ENCODE peak calls at places on chromosome 11, in four cellular contexts. J is AG10803; L is OCI-LY7; V is CD8-positive, alpha-beta T cell. O is an unnamed sample.

GRCh38 chr11:10450451-10451398 is 4.3 kb upstream of the AMPD3 start:
- DNase-seq in J (peak), L (no peak), V (peak), O (peak)

GRCh38 chr11:125170001-125170405 is 5.5 kb downstream of the PKNOX2 start:
- DNase-seq in J (no peak), L (no peak), V (no peak), O (no peak)

GRCh38 chr11:2801711-2802388 is 83.7 kb downstream of the CDKN1C start:
- DNase-seq in J (no peak), L (no peak), V (no peak), O (peak)

GRCh38 chr11:92123540-92123939 is 101.1 kb upstream of the FAT3 start:
- DNase-seq in J (peak), L (no peak), V (no peak), O (no peak)

GRCh38 chr11:76419896-76420295 is 24.9 kb upstream of the EMSY start:
- DNase-seq in J (no peak), L (peak), V (no peak), O (no peak)

GRCh38 chr11:27934830-27935145 is 173.2 kb downstream of the KIF18A start:
- DNase-seq in J (peak), L (no peak), V (no peak), O (no peak)

GRCh38 chr11:65896009-65896999 is 3.9 kb downstream of the FOSL1 start:
- DNase-seq in J (no peak), L (no peak), V (no peak), O (no peak)

GRCh38 chr11:9143726-9144125 is 52.3 kb upstream of the SCUBE2 start:
- DNase-seq in J (peak), L (no peak), V (no peak), O (no peak)

GRCh38 chr11:134170909-134171281 is 52.9 kb downstream of the NCAPD3 start:
- DNase-seq in J (peak), L (no peak), V (no peak), O (no peak)

GRCh38 chr11:78594814-78595213 is 20.1 kb upstream of the NARS2 start:
- DNase-seq in J (no peak), L (no peak), V (no peak), O (no peak)

DNA sequence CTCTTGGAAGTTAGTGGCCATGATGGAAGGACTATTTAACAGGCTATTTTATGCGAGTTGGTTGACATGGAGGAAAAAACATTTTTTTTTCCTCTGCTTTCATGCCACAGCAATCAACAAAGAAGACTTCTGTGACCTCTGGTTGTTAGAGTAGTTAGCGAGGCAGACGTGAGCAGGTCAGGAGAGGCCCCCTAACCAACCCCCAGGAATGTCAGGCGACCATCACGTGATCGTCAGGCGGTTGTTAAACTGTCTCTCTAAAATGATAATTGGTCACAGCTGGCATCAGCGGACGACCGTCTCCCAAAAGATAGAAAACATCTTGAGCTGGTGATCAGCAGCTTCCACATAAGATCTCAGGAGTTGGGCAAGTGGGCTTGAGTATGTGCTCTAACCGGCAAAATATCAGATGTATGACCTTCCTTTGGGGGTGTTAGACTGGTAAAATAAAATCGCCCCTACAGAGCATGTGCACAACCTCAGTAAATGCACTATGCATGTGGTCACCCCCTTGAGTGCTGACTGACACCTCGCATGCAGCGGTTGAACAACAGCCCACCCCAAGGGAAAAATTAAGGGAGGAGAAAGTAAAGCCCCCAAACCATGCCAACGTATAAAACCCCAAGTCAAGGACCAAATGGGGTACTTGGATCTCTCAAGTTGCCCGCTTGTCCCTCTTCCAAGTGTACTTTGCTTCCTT is 20.9 kb upstream of the NARS2 start:
- DNase-seq in J (peak), L (no peak), V (no peak), O (no peak)
- TF ChIP-seq CTCF in J (no peak), L (no peak), V (no peak), O (no peak)

DNA sequence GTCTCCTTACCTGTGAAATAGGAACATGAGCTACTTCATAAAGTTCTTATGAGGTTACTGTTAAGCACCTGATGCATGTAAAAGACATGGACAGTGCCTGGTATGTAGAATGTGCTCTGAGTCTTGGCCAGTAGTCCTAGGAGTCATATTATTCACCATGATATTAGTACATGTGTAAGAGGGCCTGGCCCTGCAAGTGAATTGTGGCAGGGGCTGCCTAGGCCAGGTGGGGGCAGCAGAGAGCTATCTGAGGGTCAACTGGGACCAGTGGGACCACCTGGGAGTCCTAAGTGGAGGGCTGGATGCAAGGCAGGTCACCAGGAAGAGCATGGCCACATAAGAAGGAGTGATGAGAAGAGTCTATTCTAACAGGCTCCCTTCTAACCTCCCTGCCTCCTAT is 529.5 kb downstream of the SOX6 start:
- DNase-seq in J (no peak), L (peak), V (no peak), O (no peak)
- TF ChIP-seq CTCF in J (peak), L (peak), V (no peak), O (no peak)

GRCh38 chr11:43802509-43802908 is 78.1 kb upstream of the ALKBH3 start:
- DNase-seq in J (no peak), L (peak), V (no peak), O (no peak)
- TF ChIP-seq CTCF in J (peak), L (peak), V (no peak), O (no peak)

GRCh38 chr11:121807051-121807450 is 309.0 kb downstream of the BLID start:
- DNase-seq in J (no peak), L (no peak), V (no peak), O (no peak)
- TF ChIP-seq CTCF in J (no peak), L (no peak), V (no peak), O (no peak)

DNA sequence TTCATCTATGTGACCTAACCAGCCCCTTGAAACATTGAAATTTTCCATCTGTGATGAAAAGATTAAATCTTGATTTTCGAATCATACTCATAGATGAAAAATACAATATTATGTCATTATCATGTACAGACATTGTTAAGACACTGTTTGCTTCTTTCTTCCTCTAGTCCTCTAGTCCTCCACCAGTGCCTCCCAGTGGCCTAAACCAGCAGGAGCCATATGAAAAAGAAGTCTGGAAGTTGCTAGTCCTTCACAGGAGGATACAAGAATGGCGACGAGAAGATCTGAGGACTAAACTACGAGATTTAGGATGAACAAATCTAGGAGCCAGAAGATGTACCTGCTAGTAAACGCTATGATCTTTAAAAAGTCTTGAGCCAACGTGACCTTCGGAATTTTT is 134.1 kb downstream of the SLC17A6 start:
- DNase-seq in J (no peak), L (no peak), V (no peak), O (no peak)
- TF ChIP-seq CTCF in J (no peak), L (no peak), V (no peak), O (no peak)

DNA sequence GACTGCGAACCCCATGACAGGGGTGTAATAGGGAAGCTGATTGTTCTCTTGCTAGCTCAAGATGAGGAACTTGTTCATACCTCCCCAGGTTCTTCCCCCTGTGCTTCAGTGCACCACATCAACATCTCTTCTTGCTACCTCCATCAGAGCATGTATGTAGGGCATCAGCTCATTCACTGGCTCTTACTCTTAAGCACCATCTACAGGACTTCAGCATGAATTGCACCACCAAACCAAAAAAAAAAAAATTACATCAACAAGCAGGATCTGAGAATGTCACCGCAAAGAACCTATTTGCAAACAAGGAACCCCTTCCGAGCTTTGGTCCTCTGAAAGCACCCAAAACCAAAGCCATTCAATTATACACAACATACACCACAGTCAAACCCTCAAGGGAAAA is 2226.5 kb upstream of the RAG2 start:
- DNase-seq in J (no peak), L (no peak), V (no peak), O (no peak)
- TF ChIP-seq CTCF in J (no peak), L (peak), V (no peak), O (no peak)

GRCh38 chr11:62392944-62393628 is 25.7 kb upstream of the SCGB1A1 start:
- DNase-seq in J (no peak), L (peak), V (no peak), O (no peak)
- TF ChIP-seq CTCF in J (no peak), L (peak), V (peak), O (no peak)

GRCh38 chr11:46391578-46392420 is at the start of gene CHRM4:
- DNase-seq in J (no peak), L (no peak), V (no peak), O (no peak)
- TF ChIP-seq CTCF in J (peak), L (peak), V (no peak), O (no peak)

GRCh38 chr11:838441-839279 is 3.7 kb downstream of the POLR2L start:
- DNase-seq in J (peak), L (no peak), V (no peak), O (no peak)
- TF ChIP-seq CTCF in J (peak), L (no peak), V (no peak), O (no peak)

GRCh38 chr11:131408011-131408640 is 37.7 kb downstream of the NTM start:
- DNase-seq in J (peak), L (peak), V (no peak), O (no peak)
- TF ChIP-seq CTCF in J (peak), L (peak), V (no peak), O (no peak)